ENCODE peak calls at places on chromosomes 4 and X, in eight cellular contexts. One of them, this sample, is unnamed.

GRCh38 chr4:81639248-81639647 is 167.5 kb upstream of the RASGEF1B start:
- DNase-seq in germinal center: no peak
- DNase-seq in mucosa of descending colon: no peak
- DNase-seq in AG08395: no peak
- DNase-seq in activated CD8-positive, alpha-beta T cell treated with anti-CD3 and anti-CD28 coated beads, Interleukin-2, amount 10 ng/mL, durations not matched to agents 7 days and 5 days: no peak
- DNase-seq in activated CD4-positive, alpha-beta T cell treated with anti-CD3 and anti-CD28 coated beads for 24 hours: no peak
- DNase-seq in HEK293T: no peak
- DNase-seq in RWPE1: no peak
- DNase-seq in this sample: no peak

GRCh38 chr4:73698217-73698616 is 42.2 kb upstream of the CXCL8 start:
- DNase-seq in activated CD8-positive, alpha-beta T cell treated with anti-CD3 and anti-CD28 coated beads, Interleukin-2, amount 10 ng/mL, durations not matched to agents 7 days and 5 days: no peak
- DNase-seq in AG08395: peak; percentile 45
- DNase-seq in mucosa of descending colon: no peak
- DNase-seq in RWPE1: peak; percentile 71
- DNase-seq in activated CD4-positive, alpha-beta T cell treated with anti-CD3 and anti-CD28 coated beads for 24 hours: no peak
- DNase-seq in germinal center: no peak
- DNase-seq in HEK293T: no peak
- DNase-seq in this sample: no peak

GRCh38 chrX:36087366-36087765 is 167.8 kb downstream of the CFAP47 start:
- DNase-seq in RWPE1: no peak
- DNase-seq in mucosa of descending colon: no peak
- DNase-seq in activated CD8-positive, alpha-beta T cell treated with anti-CD3 and anti-CD28 coated beads, Interleukin-2, amount 10 ng/mL, durations not matched to agents 7 days and 5 days: no peak
- DNase-seq in activated CD4-positive, alpha-beta T cell treated with anti-CD3 and anti-CD28 coated beads for 24 hours: no peak
- DNase-seq in germinal center: no peak
- DNase-seq in HEK293T: no peak
- DNase-seq in AG08395: no peak
- DNase-seq in this sample: no peak

GRCh38 chrX:14489437-14489836 is 39.9 kb upstream of the GLRA2 start:
- DNase-seq in germinal center: no peak
- DNase-seq in RWPE1: no peak
- DNase-seq in activated CD8-positive, alpha-beta T cell treated with anti-CD3 and anti-CD28 coated beads, Interleukin-2, amount 10 ng/mL, durations not matched to agents 7 days and 5 days: no peak
- DNase-seq in AG08395: no peak
- DNase-seq in activated CD4-positive, alpha-beta T cell treated with anti-CD3 and anti-CD28 coated beads for 24 hours: no peak
- DNase-seq in mucosa of descending colon: no peak
- DNase-seq in HEK293T: no peak
- DNase-seq in this sample: no peak

GRCh38 chr4:70651864-70652506 is 14.3 kb downstream of the JCHAIN start:
- DNase-seq in activated CD4-positive, alpha-beta T cell treated with anti-CD3 and anti-CD28 coated beads for 24 hours: no peak
- DNase-seq in AG08395: peak; percentile 57
- DNase-seq in germinal center: peak; percentile 37
- DNase-seq in activated CD8-positive, alpha-beta T cell treated with anti-CD3 and anti-CD28 coated beads, Interleukin-2, amount 10 ng/mL, durations not matched to agents 7 days and 5 days: no peak
- DNase-seq in HEK293T: peak; percentile 42
- DNase-seq in RWPE1: peak; percentile 38
- DNase-seq in mucosa of descending colon: no peak
- DNase-seq in this sample: no peak

GRCh38 chrX:155857561-155857960 is 23.6 kb upstream of the VAMP7 start:
- DNase-seq in RWPE1: no peak
- DNase-seq in activated CD8-positive, alpha-beta T cell treated with anti-CD3 and anti-CD28 coated beads, Interleukin-2, amount 10 ng/mL, durations not matched to agents 7 days and 5 days: no peak
- DNase-seq in activated CD4-positive, alpha-beta T cell treated with anti-CD3 and anti-CD28 coated beads for 24 hours: no peak
- DNase-seq in germinal center: no peak
- DNase-seq in mucosa of descending colon: no peak
- DNase-seq in AG08395: no peak
- DNase-seq in HEK293T: peak; percentile 22
- DNase-seq in this sample: no peak

GRCh38 chr4:7938513-7939376 is 916 bp downstream of the AFAP1 start:
- DNase-seq in AG08395: peak; percentile 62
- DNase-seq in germinal center: no peak
- DNase-seq in RWPE1: peak; percentile 34
- DNase-seq in activated CD8-positive, alpha-beta T cell treated with anti-CD3 and anti-CD28 coated beads, Interleukin-2, amount 10 ng/mL, durations not matched to agents 7 days and 5 days: no peak
- DNase-seq in mucosa of descending colon: peak; percentile 63
- DNase-seq in HEK293T: peak; percentile 47
- DNase-seq in activated CD4-positive, alpha-beta T cell treated with anti-CD3 and anti-CD28 coated beads for 24 hours: no peak
- DNase-seq in this sample: peak; percentile 38

GRCh38 chr4:6221851-6222760 is 21.8 kb upstream of the JAKMIP1 start:
- DNase-seq in AG08395: no peak
- DNase-seq in RWPE1: peak; percentile 34
- DNase-seq in activated CD8-positive, alpha-beta T cell treated with anti-CD3 and anti-CD28 coated beads, Interleukin-2, amount 10 ng/mL, durations not matched to agents 7 days and 5 days: no peak
- DNase-seq in mucosa of descending colon: peak; percentile 40
- DNase-seq in germinal center: peak; percentile 51
- DNase-seq in HEK293T: peak; percentile 94
- DNase-seq in activated CD4-positive, alpha-beta T cell treated with anti-CD3 and anti-CD28 coated beads for 24 hours: no peak
- DNase-seq in this sample: peak; percentile 50

GRCh38 chrX:15672886-15673285 is 8.3 kb upstream of the CLTRN start:
- DNase-seq in mucosa of descending colon: no peak
- DNase-seq in RWPE1: no peak
- DNase-seq in activated CD4-positive, alpha-beta T cell treated with anti-CD3 and anti-CD28 coated beads for 24 hours: no peak
- DNase-seq in AG08395: no peak
- DNase-seq in germinal center: no peak
- DNase-seq in HEK293T: no peak
- DNase-seq in activated CD8-positive, alpha-beta T cell treated with anti-CD3 and anti-CD28 coated beads, Interleukin-2, amount 10 ng/mL, durations not matched to agents 7 days and 5 days: no peak
- DNase-seq in this sample: no peak

GRCh38 chr4:26806331-26806730 is 54.3 kb upstream of the STIM2 start:
- DNase-seq in HEK293T: no peak
- DNase-seq in mucosa of descending colon: no peak
- DNase-seq in activated CD8-positive, alpha-beta T cell treated with anti-CD3 and anti-CD28 coated beads, Interleukin-2, amount 10 ng/mL, durations not matched to agents 7 days and 5 days: no peak
- DNase-seq in activated CD4-positive, alpha-beta T cell treated with anti-CD3 and anti-CD28 coated beads for 24 hours: no peak
- DNase-seq in germinal center: no peak
- DNase-seq in AG08395: no peak
- DNase-seq in RWPE1: peak; percentile 10
- DNase-seq in this sample: no peak

GRCh38 chrX:18871161-18871880 is 112.6 kb downstream of the PHKA2 start:
- DNase-seq in HEK293T: no peak
- DNase-seq in mucosa of descending colon: no peak
- DNase-seq in germinal center: no peak
- DNase-seq in AG08395: no peak
- DNase-seq in activated CD8-positive, alpha-beta T cell treated with anti-CD3 and anti-CD28 coated beads, Interleukin-2, amount 10 ng/mL, durations not matched to agents 7 days and 5 days: no peak
- DNase-seq in activated CD4-positive, alpha-beta T cell treated with anti-CD3 and anti-CD28 coated beads for 24 hours: no peak
- DNase-seq in RWPE1: no peak
- DNase-seq in this sample: no peak

This sample was measured in stomach.